ENCODE peak calls at places on chromosomes 3 and 15, in six cellular contexts. One of them, this sample, is unnamed.

GRCh38 chr3:193852901-193853300 is 259.9 kb downstream of the OPA1 start:
- DNase-seq in cardiac fibroblast: no peak
- DNase-seq in foreskin fibroblast: no peak
- DNase-seq in heart left ventricle: no peak
- DNase-seq in astrocyte of the spinal cord: peak; percentile 69
- DNase-seq in epithelial cell of esophagus: no peak
- DNase-seq in this sample: no peak

GRCh38 chr15:92997821-92998220 is 91.2 kb downstream of the RGMA start:
- DNase-seq in cardiac fibroblast: no peak
- DNase-seq in foreskin fibroblast: no peak
- DNase-seq in heart left ventricle: no peak
- DNase-seq in astrocyte of the spinal cord: no peak
- DNase-seq in epithelial cell of esophagus: no peak
- DNase-seq in this sample: no peak

GRCh38 chr3:122081543-122081942 is 26.4 kb downstream of the CD86 start:
- DNase-seq in cardiac fibroblast: no peak
- DNase-seq in foreskin fibroblast: no peak
- DNase-seq in heart left ventricle: no peak
- DNase-seq in astrocyte of the spinal cord: no peak
- DNase-seq in epithelial cell of esophagus: peak; percentile 91
- DNase-seq in this sample: no peak

GRCh38 chr3:155416500-155417118 is 123.1 kb upstream of the STRIT1 start:
- DNase-seq in cardiac fibroblast: no peak
- DNase-seq in foreskin fibroblast: peak; percentile 82
- DNase-seq in heart left ventricle: no peak
- DNase-seq in astrocyte of the spinal cord: no peak
- DNase-seq in epithelial cell of esophagus: peak; percentile 90
- DNase-seq in this sample: no peak

GRCh38 chr3:176088962-176089383 is 1108.3 kb downstream of the TBL1XR1 start:
- DNase-seq in cardiac fibroblast: no peak
- DNase-seq in foreskin fibroblast: no peak
- DNase-seq in heart left ventricle: no peak
- DNase-seq in astrocyte of the spinal cord: no peak
- DNase-seq in epithelial cell of esophagus: no peak
- DNase-seq in this sample: no peak

GRCh38 chr3:128201158-128201755 is 48.0 kb downstream of the EEFSEC start:
- DNase-seq in cardiac fibroblast: no peak
- DNase-seq in foreskin fibroblast: no peak
- DNase-seq in heart left ventricle: no peak
- DNase-seq in astrocyte of the spinal cord: no peak
- DNase-seq in epithelial cell of esophagus: no peak
- DNase-seq in this sample: no peak

GRCh38 chr3:72174043-72174442 is 389.1 kb upstream of the PROK2 start:
- DNase-seq in cardiac fibroblast: no peak
- DNase-seq in foreskin fibroblast: peak; percentile 48
- DNase-seq in heart left ventricle: no peak
- DNase-seq in astrocyte of the spinal cord: no peak
- DNase-seq in epithelial cell of esophagus: no peak
- DNase-seq in this sample: no peak

GRCh38 chr15:89912674-89913396 is at the start of gene ARPIN:
- DNase-seq in cardiac fibroblast: peak; percentile 61
- DNase-seq in foreskin fibroblast: peak; percentile 77
- DNase-seq in heart left ventricle: peak; percentile 83
- DNase-seq in astrocyte of the spinal cord: peak; percentile 30
- DNase-seq in epithelial cell of esophagus: peak; percentile 51
- DNase-seq in this sample: peak; percentile 68

GRCh38 chr3:120569224-120569915 is 26.8 kb upstream of the NDUFB4 start:
- DNase-seq in cardiac fibroblast: no peak
- DNase-seq in foreskin fibroblast: no peak
- DNase-seq in heart left ventricle: no peak
- DNase-seq in astrocyte of the spinal cord: no peak
- DNase-seq in epithelial cell of esophagus: peak; percentile 25
- DNase-seq in this sample: no peak

GRCh38 chr3:141103067-141103466 is 51.9 kb downstream of the SPSB4 start:
- DNase-seq in cardiac fibroblast: no peak
- DNase-seq in foreskin fibroblast: no peak
- DNase-seq in heart left ventricle: no peak
- DNase-seq in astrocyte of the spinal cord: no peak
- DNase-seq in epithelial cell of esophagus: no peak
- DNase-seq in this sample: peak; percentile 0

GRCh38 chr3:58000713-58001467 is 7.3 kb upstream of the FLNB start:
- DNase-seq in cardiac fibroblast: no peak
- DNase-seq in foreskin fibroblast: no peak
- DNase-seq in heart left ventricle: no peak
- DNase-seq in astrocyte of the spinal cord: no peak
- DNase-seq in epithelial cell of esophagus: peak; percentile 91
- DNase-seq in this sample: no peak

GRCh38 chr3:123296836-123297626 is 95.3 kb downstream of the SEC22A start:
- DNase-seq in cardiac fibroblast: no peak
- DNase-seq in foreskin fibroblast: no peak
- DNase-seq in heart left ventricle: peak; percentile 46
- DNase-seq in astrocyte of the spinal cord: no peak
- DNase-seq in epithelial cell of esophagus: no peak
- DNase-seq in this sample: no peak

GRCh38 chr15:77180757-77181156 is 109.8 kb upstream of the TSPAN3 start:
- DNase-seq in cardiac fibroblast: peak; percentile 73
- DNase-seq in foreskin fibroblast: peak; percentile 68
- DNase-seq in heart left ventricle: no peak
- DNase-seq in astrocyte of the spinal cord: no peak
- DNase-seq in epithelial cell of esophagus: peak; percentile 29
- DNase-seq in this sample: no peak

GRCh38 chr3:110126065-110126464 is 788.7 kb upstream of the DPPA4 start:
- DNase-seq in cardiac fibroblast: peak; percentile 21
- DNase-seq in foreskin fibroblast: peak; percentile 4
- DNase-seq in heart left ventricle: peak; percentile 35
- DNase-seq in astrocyte of the spinal cord: no peak
- DNase-seq in epithelial cell of esophagus: peak; percentile 20
- DNase-seq in this sample: no peak

DNA sequence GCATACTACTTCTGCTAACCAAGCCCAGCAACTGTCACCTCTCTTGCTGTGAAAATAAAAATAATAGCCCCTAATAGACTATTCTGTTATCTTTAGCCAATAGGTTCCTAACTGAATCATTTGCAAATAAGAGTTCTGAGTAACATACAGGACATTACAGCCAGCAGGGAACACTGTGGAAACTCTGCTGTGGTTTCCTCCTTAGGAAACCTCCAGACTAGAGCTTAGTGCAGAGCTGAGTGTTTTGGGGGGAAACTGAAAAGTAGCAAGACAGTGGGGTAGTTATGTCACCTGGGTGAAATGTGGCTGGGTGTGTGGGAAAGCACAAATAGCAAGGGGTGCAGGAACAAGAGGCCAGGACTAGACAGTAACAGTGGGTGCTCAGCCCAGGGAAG is 32.4 kb downstream of the DZIP1L start:
- DNase-seq in cardiac fibroblast: no peak
- DNase-seq in foreskin fibroblast: peak; percentile 44
- DNase-seq in heart left ventricle: no peak
- DNase-seq in astrocyte of the spinal cord: no peak
- DNase-seq in epithelial cell of esophagus: no peak
- DNase-seq in this sample: no peak
- H3K4me3 ChIP-seq in cardiac fibroblast: no peak overlapping the region
- H3K4me3 ChIP-seq in foreskin fibroblast: no peak overlapping the region
- H3K4me3 ChIP-seq in heart left ventricle: no peak overlapping the region
- H3K4me3 ChIP-seq in astrocyte of the spinal cord: no peak overlapping the region
- H3K4me3 ChIP-seq in epithelial cell of esophagus: no peak overlapping the region
- H3K4me3 ChIP-seq in this sample: no peak overlapping the region

GRCh38 chr15:75650908-75651809 is 3.4 kb downstream of the SNX33 start:
- DNase-seq in cardiac fibroblast: peak; percentile 45
- DNase-seq in foreskin fibroblast: peak; percentile 68
- DNase-seq in heart left ventricle: peak; percentile 87
- DNase-seq in astrocyte of the spinal cord: no peak
- DNase-seq in epithelial cell of esophagus: no peak
- DNase-seq in this sample: peak; percentile 77
- H3K4me3 ChIP-seq in cardiac fibroblast: peak overlapping the region; percentile 36
- H3K4me3 ChIP-seq in foreskin fibroblast: peak overlapping the region; percentile 71
- H3K4me3 ChIP-seq in heart left ventricle: peak overlapping the region; percentile 23
- H3K4me3 ChIP-seq in astrocyte of the spinal cord: peak overlapping the region; percentile 17
- H3K4me3 ChIP-seq in epithelial cell of esophagus: peak overlapping the region; percentile 78
- H3K4me3 ChIP-seq in this sample: peak overlapping the region; percentile 95

GRCh38 chr15:78212546-78213424 is 21.6 kb downstream of the ACSBG1 start:
- DNase-seq in cardiac fibroblast: peak; percentile 67
- DNase-seq in foreskin fibroblast: peak; percentile 90
- DNase-seq in heart left ventricle: peak; percentile 85
- DNase-seq in astrocyte of the spinal cord: peak; percentile 89
- DNase-seq in epithelial cell of esophagus: peak; percentile 69
- DNase-seq in this sample: peak; percentile 64
- H3K4me3 ChIP-seq in cardiac fibroblast: no peak overlapping the region
- H3K4me3 ChIP-seq in foreskin fibroblast: no peak overlapping the region
- H3K4me3 ChIP-seq in heart left ventricle: no peak overlapping the region
- H3K4me3 ChIP-seq in astrocyte of the spinal cord: no peak overlapping the region
- H3K4me3 ChIP-seq in epithelial cell of esophagus: no peak overlapping the region
- H3K4me3 ChIP-seq in this sample: no peak overlapping the region

DNA sequence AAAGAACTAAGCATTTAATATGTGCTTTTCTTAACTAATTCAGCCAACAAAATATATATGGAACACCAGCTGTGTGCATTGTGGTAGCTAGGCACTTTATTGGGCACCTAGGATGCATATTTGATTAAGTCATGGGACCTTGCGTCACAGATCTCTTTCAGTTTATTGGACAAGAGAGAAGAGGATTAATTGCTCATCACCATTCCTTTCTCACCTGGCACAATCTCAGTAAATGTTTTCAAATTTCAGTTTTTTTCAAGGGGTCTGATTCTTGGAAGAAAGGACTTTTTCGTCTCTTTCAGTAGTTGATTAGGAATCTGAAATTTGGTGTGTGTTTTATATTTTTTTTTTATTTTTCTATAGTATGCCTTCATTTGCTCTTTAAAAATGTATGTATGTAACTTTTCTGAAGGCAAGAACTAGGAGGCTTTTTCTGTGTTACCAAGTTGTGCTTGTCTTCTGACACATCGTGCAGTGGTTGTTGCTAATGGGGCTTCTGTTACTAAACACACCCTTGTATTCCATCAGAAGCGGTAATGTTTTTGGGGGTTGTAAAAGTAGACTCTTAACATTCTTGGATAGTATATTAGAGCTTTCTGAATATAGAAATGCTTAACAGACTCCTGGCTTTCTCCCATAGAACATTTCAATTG is 2.2 kb downstream of the TIPARP start:
- DNase-seq in cardiac fibroblast: peak; percentile 62
- DNase-seq in foreskin fibroblast: peak; percentile 51
- DNase-seq in heart left ventricle: no peak
- DNase-seq in astrocyte of the spinal cord: peak; percentile 54
- DNase-seq in epithelial cell of esophagus: peak; percentile 84
- DNase-seq in this sample: no peak
- H3K4me3 ChIP-seq in cardiac fibroblast: peak overlapping the region; percentile 80
- H3K4me3 ChIP-seq in foreskin fibroblast: peak overlapping the region; percentile 90
- H3K4me3 ChIP-seq in heart left ventricle: peak overlapping the region; percentile 80
- H3K4me3 ChIP-seq in astrocyte of the spinal cord: peak overlapping the region; percentile 84
- H3K4me3 ChIP-seq in epithelial cell of esophagus: peak overlapping the region; percentile 86
- H3K4me3 ChIP-seq in this sample: peak overlapping the region; percentile 81

GRCh38 chr15:73732911-73733310 is 20.2 kb downstream of the INSYN1 start:
- DNase-seq in cardiac fibroblast: no peak
- DNase-seq in foreskin fibroblast: no peak
- DNase-seq in heart left ventricle: no peak
- DNase-seq in astrocyte of the spinal cord: no peak
- DNase-seq in epithelial cell of esophagus: peak; percentile 51
- DNase-seq in this sample: no peak

GRCh38 chr15:73740152-73741048 is 12.8 kb downstream of the INSYN1 start:
- DNase-seq in cardiac fibroblast: no peak
- DNase-seq in foreskin fibroblast: no peak
- DNase-seq in heart left ventricle: no peak
- DNase-seq in astrocyte of the spinal cord: no peak
- DNase-seq in epithelial cell of esophagus: no peak
- DNase-seq in this sample: no peak

GRCh38 chr15:73741401-73741836 is 11.7 kb downstream of the INSYN1 start:
- DNase-seq in cardiac fibroblast: no peak
- DNase-seq in foreskin fibroblast: no peak
- DNase-seq in heart left ventricle: no peak
- DNase-seq in astrocyte of the spinal cord: no peak
- DNase-seq in epithelial cell of esophagus: no peak
- DNase-seq in this sample: no peak

DNA sequence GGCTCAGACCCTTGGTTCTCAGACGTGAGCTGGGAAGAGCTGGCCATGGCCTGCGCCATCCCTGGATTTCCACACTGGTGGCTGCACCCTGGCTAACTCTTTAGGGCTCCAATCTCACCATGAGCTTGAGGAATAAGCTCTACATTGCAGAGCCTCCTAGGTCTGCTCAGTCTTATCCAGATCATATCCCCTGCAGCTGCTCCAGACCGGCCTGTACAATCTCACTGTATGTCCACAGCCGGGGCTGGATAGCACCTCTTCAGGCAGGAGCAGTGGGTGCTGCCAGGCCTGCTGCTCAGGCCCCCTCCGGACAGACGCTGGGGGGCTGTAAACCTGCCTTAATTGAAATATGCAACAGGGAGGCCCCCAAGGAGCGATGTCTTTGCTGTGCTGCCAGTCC is 15.6 kb downstream of the INSYN1 start:
- DNase-seq in cardiac fibroblast: no peak
- DNase-seq in foreskin fibroblast: no peak
- DNase-seq in heart left ventricle: no peak
- DNase-seq in astrocyte of the spinal cord: no peak
- DNase-seq in epithelial cell of esophagus: no peak
- DNase-seq in this sample: no peak
- H3K4me3 ChIP-seq in cardiac fibroblast: no peak overlapping the region
- H3K4me3 ChIP-seq in foreskin fibroblast: no peak overlapping the region
- H3K4me3 ChIP-seq in heart left ventricle: no peak overlapping the region
- H3K4me3 ChIP-seq in astrocyte of the spinal cord: no peak overlapping the region
- H3K4me3 ChIP-seq in epithelial cell of esophagus: no peak overlapping the region
- H3K4me3 ChIP-seq in this sample: no peak overlapping the region

DNA sequence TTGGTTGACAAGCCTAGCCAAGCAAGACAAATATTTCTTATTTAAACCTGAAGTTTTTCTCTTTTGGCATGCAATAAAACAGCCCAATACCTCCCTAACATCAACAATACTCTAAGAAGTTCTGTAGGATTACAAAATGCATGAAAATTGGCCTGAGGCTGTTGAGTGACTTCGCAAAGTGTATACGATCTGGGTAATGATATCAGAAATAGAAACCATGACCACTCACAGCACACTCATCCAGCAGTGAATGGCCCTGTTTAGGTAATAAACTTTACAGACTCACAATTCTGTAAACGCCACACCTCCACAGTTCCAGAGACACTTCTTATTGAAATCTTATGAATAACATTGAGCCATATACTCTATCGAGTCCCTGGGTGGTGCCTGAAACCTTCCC is 83.0 kb upstream of the NAALADL2 start:
- DNase-seq in cardiac fibroblast: peak; percentile 20
- DNase-seq in foreskin fibroblast: peak; percentile 34
- DNase-seq in heart left ventricle: no peak
- DNase-seq in astrocyte of the spinal cord: no peak
- DNase-seq in epithelial cell of esophagus: peak; percentile 95
- DNase-seq in this sample: no peak
- H3K4me3 ChIP-seq in cardiac fibroblast: no peak overlapping the region
- H3K4me3 ChIP-seq in foreskin fibroblast: no peak overlapping the region
- H3K4me3 ChIP-seq in heart left ventricle: no peak overlapping the region
- H3K4me3 ChIP-seq in astrocyte of the spinal cord: no peak overlapping the region
- H3K4me3 ChIP-seq in epithelial cell of esophagus: no peak overlapping the region
- H3K4me3 ChIP-seq in this sample: no peak overlapping the region